ENCODE peak calls at places on chromosomes 3 and 15, in six cellular contexts. E, A, J, P, K and Q are unnamed samples.

GRCh38 chr3:176174060-176174459 is 1023.2 kb downstream of the TBL1XR1 start:
- DNase-seq in A (no peak), K (no peak), J (no peak), P (no peak), E (no peak), Q (no peak)

GRCh38 chr3:64399205-64399800 is 174.0 kb upstream of the PRICKLE2 start:
- DNase-seq in J (peak; percentile 60), A (peak; percentile 20), P (peak; percentile 5), E (no peak), K (peak; percentile 77), Q (no peak)

GRCh38 chr3:20097015-20097414 is 56.8 kb downstream of the KAT2B start:
- DNase-seq in E (no peak), K (no peak), A (no peak), J (no peak), P (no peak), Q (no peak)

GRCh38 chr3:114420072-114420471 is 126.2 kb downstream of the TIGIT start:
- DNase-seq in J (no peak), E (no peak), P (no peak), A (no peak), K (no peak), Q (no peak)

GRCh38 chr3:1726741-1727140 is 371.9 kb upstream of the CNTN4 start:
- DNase-seq in J (no peak), P (no peak), A (no peak), E (no peak), K (no peak), Q (no peak)

GRCh38 chr15:35929740-35930444 is 383.9 kb upstream of the DPH6 start:
- DNase-seq in J (no peak), E (no peak), K (no peak), P (no peak), A (no peak), Q (no peak)

GRCh38 chr15:83092309-83092976 is 15.0 kb upstream of the TM6SF1 start:
- DNase-seq in J (no peak), K (peak; percentile 9), A (no peak), E (no peak), P (no peak), Q (no peak)

GRCh38 chr3:42101048-42101447 is 9.9 kb downstream of the TRAK1 start:
- DNase-seq in J (no peak), E (no peak), A (no peak), P (no peak), K (peak; percentile 85), Q (no peak)

GRCh38 chr3:177199206-177199765 is 2.0 kb upstream of the TBL1XR1 start:
- DNase-seq in K (no peak), E (no peak), J (no peak), A (no peak), P (no peak), Q (no peak)

GRCh38 chr3:73433681-73434080 is 191.1 kb downstream of the PDZRN3 start:
- DNase-seq in J (no peak), E (no peak), A (no peak), K (no peak), P (no peak), Q (no peak)

GRCh38 chr15:56244237-56244810 is 645 bp upstream of the RFX7 start:
- DNase-seq in A (peak; percentile 45), J (peak; percentile 58), P (peak; percentile 39), E (no peak), K (peak; percentile 80), Q (no peak)

GRCh38 chr3:155079795-155080546 is at the start of gene MME:
- DNase-seq in K (peak; percentile 82), J (peak; percentile 58), P (no peak), A (peak; percentile 69), E (no peak), Q (no peak)

GRCh38 chr3:188993140-188993539 is 178.6 kb upstream of the TPRG1 start:
- DNase-seq in A (no peak), P (peak; percentile 10), J (no peak), K (no peak), E (no peak), Q (no peak)

GRCh38 chr15:101232677-101233076 is 19.2 kb downstream of the CHSY1 start:
- DNase-seq in J (no peak), A (no peak), E (no peak), P (no peak), K (no peak), Q (no peak)

GRCh38 chr3:161559177-161559998 is 62.8 kb downstream of the OTOL1 start:
- DNase-seq in P (peak; percentile 60), E (no peak), J (peak; percentile 50), A (no peak), K (peak; percentile 77), Q (no peak)

GRCh38 chr15:74964794-74965193 is 8.2 kb upstream of the RPP25 start:
- DNase-seq in K (peak; percentile 68), A (no peak), E (no peak), J (no peak), P (no peak), Q (no peak)

GRCh38 chr3:138409171-138409570 is 25.2 kb upstream of the ESYT3 start:
- DNase-seq in P (no peak), J (no peak), A (no peak), K (peak; percentile 31), E (no peak), Q (no peak)

GRCh38 chr15:31367021-31367729 is 40.5 kb downstream of the KLF13 start:
- DNase-seq in E (no peak), K (peak; percentile 13), J (no peak), P (no peak), A (no peak), Q (no peak)

GRCh38 chr3:49022751-49023171 is 840 bp downstream of the NDUFAF3 start:
- DNase-seq in K (no peak), E (no peak), A (no peak), P (no peak), J (no peak), Q (no peak)

GRCh38 chr3:155946178-155946577 is 75.7 kb downstream of the GMPS start:
- DNase-seq in P (no peak), K (peak; percentile 90), J (no peak), A (no peak), E (no peak), Q (no peak)

GRCh38 chr3:52516509-52517195 is 17.0 kb downstream of the NT5DC2 start:
- DNase-seq in J (no peak), A (no peak), K (no peak), P (no peak), E (no peak), Q (no peak)

GRCh38 chr3:143895805-143896204 is 47.5 kb upstream of the SLC9A9 start:
- DNase-seq in E (no peak), A (no peak), P (no peak), J (no peak), K (peak; percentile 17), Q (no peak)

GRCh38 chr3:46558184-46559029 is 7.7 kb downstream of the LRRC2 start:
- DNase-seq in E (peak; percentile 55), J (peak; percentile 91), A (no peak), K (peak; percentile 90), P (peak; percentile 24), Q (peak; percentile 30)

GRCh38 chr15:37098468-37099320 is 1.7 kb downstream of the MEIS2 start:
- DNase-seq in P (peak; percentile 62), A (peak; percentile 68), J (peak; percentile 13), E (no peak), K (no peak), Q (no peak)

GRCh38 chr3:16239082-16239770 is 25.5 kb downstream of the DPH3 start:
- DNase-seq in A (no peak), J (no peak), E (no peak), P (no peak), K (peak; percentile 37), Q (no peak)

GRCh38 chr3:185335799-185336198 is 27.1 kb upstream of the MAP3K13 start:
- DNase-seq in J (peak; percentile 64), A (no peak), P (no peak), E (no peak), K (peak; percentile 41), Q (no peak)

GRCh38 chr3:122415104-122415744 is 638 bp downstream of the WDR5B start:
- DNase-seq in K (peak; percentile 40), E (no peak), P (no peak), A (no peak), J (peak; percentile 44), Q (peak; percentile 2)

GRCh38 chr3:172713316-172713715 is 2.4 kb upstream of the NCEH1 start:
- DNase-seq in P (peak; percentile 23), J (no peak), A (no peak), K (peak; percentile 77), E (no peak), Q (no peak)